ENCODE peak calls at places on chromosomes 13 and 19, in five cellular contexts. D is SK-N-SH; N is CD8-positive, alpha-beta T cell; G is kidney; B is LNCaP clone FGC. H is an unnamed sample.

GRCh38 chr13:23339225-23339624 is 94.3 kb downstream of the SACS start:
- DNase-seq in B (no peak), N (no peak), G (no peak), D (no peak), H (no peak)

GRCh38 chr19:9970481-9970880 is 34.2 kb upstream of the OLFM2 start:
- DNase-seq in D (no peak), N (no peak), B (no peak), G (no peak), H (no peak)

GRCh38 chr13:32650705-32651311 is 64.6 kb downstream of the PDS5B start:
- DNase-seq in B (no peak), D (peak; percentile 38), N (peak; percentile 50), G (no peak), H (peak; percentile 65)

GRCh38 chr19:43618921-43619261 is 538 bp downstream of the ZNF428 start:
- DNase-seq in D (peak; percentile 82), G (no peak), B (no peak), N (peak; percentile 32), H (peak; percentile 78)

GRCh38 chr19:10871711-10872550 is 578 bp downstream of the CARM1 start:
- DNase-seq in D (peak; percentile 74), G (peak; percentile 91), B (no peak), N (peak; percentile 41), H (no peak)

GRCh38 chr19:42028304-42029216 is 34.5 kb upstream of the ATP1A3 start:
- DNase-seq in N (peak; percentile 18), B (no peak), D (peak; percentile 65), G (no peak), H (peak; percentile 14)

GRCh38 chr13:103965506-103966243 is 899.5 kb upstream of the SLC10A2 start:
- DNase-seq in B (peak; percentile 80), D (peak; percentile 7), N (no peak), G (no peak), H (no peak)

GRCh38 chr13:110340812-110341444 is 33.8 kb downstream of the COL4A2 start:
- DNase-seq in G (peak; percentile 95), B (no peak), N (peak; percentile 38), D (no peak), H (no peak)

GRCh38 chr13:75153834-75154233 is 328.1 kb downstream of the TBC1D4 start:
- DNase-seq in G (no peak), D (no peak), N (no peak), B (no peak), H (no peak)

GRCh38 chr19:43465468-43466120 is at the start of gene LYPD3:
- DNase-seq in G (peak; percentile 85), B (no peak), D (no peak), N (peak; percentile 34), H (no peak)

GRCh38 chr13:113413178-113413897 is 40.0 kb downstream of the ADPRHL1 start:
- DNase-seq in B (no peak), D (no peak), G (peak; percentile 76), N (no peak), H (no peak)

GRCh38 chr19:2385053-2385721 is 25.1 kb downstream of the TMPRSS9 start:
- DNase-seq in N (no peak), B (peak; percentile 59), D (peak; percentile 95), G (peak; percentile 77), H (no peak)

GRCh38 chr13:20136781-20137703 is 23.8 kb downstream of the GJA3 start:
- DNase-seq in G (no peak), D (peak; percentile 75), B (no peak), N (peak; percentile 44), H (no peak)

GRCh38 chr19:17860331-17860992 is 752 bp downstream of the RPL18A start:
- DNase-seq in B (no peak), N (no peak), D (no peak), G (no peak), H (no peak)

GRCh38 chr13:31947105-31947504 is 84.5 kb upstream of the FRY start:
- DNase-seq in G (no peak), N (no peak), D (no peak), B (no peak), H (no peak)

GRCh38 chr13:22801402-22802003 is 379.3 kb upstream of the SGCG start:
- DNase-seq in N (no peak), B (no peak), D (no peak), G (no peak), H (no peak)

GRCh38 chr13:91014696-91015095 is 332.8 kb upstream of the MIR17HG start:
- DNase-seq in B (no peak), N (no peak), G (no peak), D (no peak), H (no peak)

GRCh38 chr19:35352177-35352447 is 4.4 kb downstream of the FFAR1 start:
- DNase-seq in D (no peak), G (peak; percentile 64), B (no peak), N (no peak), H (no peak)

GRCh38 chr13:101708115-101708514 is 255.6 kb downstream of the ITGBL1 start:
- DNase-seq in G (no peak), N (no peak), B (no peak), D (no peak), H (no peak)

GRCh38 chr13:77459616-77460015 is 75.9 kb upstream of the SCEL start:
- DNase-seq in G (no peak), B (no peak), D (no peak), N (no peak), H (no peak)

GRCh38 chr13:65889368-65889767 is 1340.8 kb downstream of the PCDH9 start:
- DNase-seq in G (no peak), D (no peak), B (no peak), N (no peak), H (no peak)

GRCh38 chr13:35770756-35771291 is 294.3 kb upstream of the MAB21L1 start:
- DNase-seq in D (no peak), N (no peak), G (no peak), B (no peak), H (no peak)

GRCh38 chr19:12801466-12802266 is at the start of the genes PRDX2 and THSD8:
- DNase-seq in B (peak; percentile 40), G (peak; percentile 92), N (peak; percentile 74), D (peak; percentile 94), H (no peak)

GRCh38 chr19:53879145-53880037 is 2.6 kb upstream of the PRKCG start:
- DNase-seq in B (no peak), N (peak; percentile 80), G (peak; percentile 97), D (peak; percentile 98), H (peak; percentile 75)

DNA sequence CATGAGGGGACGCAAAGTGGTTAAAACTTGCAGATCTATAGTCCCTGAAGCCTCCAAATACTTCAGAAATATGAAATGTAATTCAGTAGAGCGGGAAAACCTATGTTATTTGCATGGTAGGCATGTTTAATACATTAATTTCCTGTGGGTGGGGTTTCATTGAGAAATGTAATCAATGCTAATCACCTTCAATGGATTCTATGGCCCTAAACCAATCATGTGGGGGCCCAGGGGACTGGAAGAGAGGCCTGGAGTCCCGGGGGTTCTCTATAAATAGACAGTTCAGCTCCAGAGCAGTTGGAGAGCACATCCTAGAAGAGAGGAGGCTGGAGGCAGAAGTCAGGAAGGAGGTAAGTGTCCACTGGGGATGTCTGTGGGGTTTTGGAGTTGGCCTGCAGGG is at the start of gene ZSCAN5C:
- DNase-seq in N (no peak), G (no peak), B (no peak), D (no peak), H (no peak)
- H3K4me3 ChIP-seq in N (no peak within 1 kb of the TSS), G (no peak within 1 kb of the TSS), B (no peak within 1 kb of the TSS), D (no peak within 1 kb of the TSS), H (no peak within 1 kb of the TSS)

GRCh38 chr19:1363599-1363998 is 20.1 kb upstream of the NDUFS7 start:
- DNase-seq in D (no peak), N (peak; percentile 40), G (no peak), B (no peak), H (no peak)

GRCh38 chr19:1365964-1366695 is 17.6 kb upstream of the NDUFS7 start:
- DNase-seq in D (no peak), G (no peak), B (no peak), N (no peak), H (no peak)

GRCh38 chr19:1365306-1365963 is 18.3 kb upstream of the NDUFS7 start:
- DNase-seq in N (no peak), B (no peak), G (no peak), D (no peak), H (no peak)

GRCh38 chr19:1362385-1363257 is 21.1 kb upstream of the NDUFS7 start:
- DNase-seq in D (no peak), N (no peak), G (no peak), B (no peak), H (no peak)

DNA sequence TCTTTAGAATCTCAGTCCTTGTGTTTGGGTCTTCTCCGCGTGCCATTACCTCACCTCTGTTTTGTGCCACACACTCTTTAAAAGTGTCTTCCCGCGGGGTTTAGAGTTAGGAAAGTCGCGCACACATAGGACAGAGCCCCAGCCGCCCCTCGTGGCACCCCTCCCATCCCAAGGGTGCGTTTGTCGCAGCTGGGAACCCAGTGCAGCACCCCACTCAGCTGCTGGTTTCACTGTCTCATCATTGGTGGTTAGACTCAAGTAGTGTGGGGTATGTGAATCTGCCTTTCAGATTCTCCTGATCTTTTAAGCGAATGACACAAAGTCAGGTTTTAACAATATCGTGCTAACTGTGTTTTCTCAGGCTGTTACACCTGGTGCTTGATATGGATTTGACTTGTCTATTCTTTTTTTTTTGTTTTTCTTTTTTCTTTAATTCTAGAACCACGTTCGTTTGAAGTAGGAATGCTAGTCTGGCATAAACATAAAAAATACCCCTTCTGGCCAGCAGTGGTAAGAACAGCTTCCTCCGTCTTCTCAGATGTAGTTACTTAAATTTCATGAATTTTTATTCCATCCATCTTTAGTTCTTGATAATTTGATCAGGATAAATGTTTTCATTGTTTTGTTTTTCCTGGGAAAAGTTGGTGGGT is 19.5 kb upstream of the NDUFS7 start:
- DNase-seq in N (peak; percentile 45), B (no peak), G (no peak), D (no peak), H (peak; percentile 32)
- H3K4me3 ChIP-seq in N (peak overlapping the region; percentile 30), B (no peak overlapping the region), G (no peak overlapping the region), D (no peak overlapping the region), H (no peak overlapping the region)

GRCh38 chr19:45217193-45217956 is 27.8 kb downstream of the EXOC3L2 start:
- DNase-seq in N (no peak), B (no peak), G (peak; percentile 69), D (peak; percentile 70), H (no peak)
- H3K4me3 ChIP-seq in N (no peak overlapping the region), B (no peak overlapping the region), G (no peak overlapping the region), D (peak overlapping the region; percentile 7), H (no peak overlapping the region)

GRCh38 chr19:55369651-55370304 is 485 bp downstream of the IL11 start:
- DNase-seq in G (peak; percentile 82), D (peak; percentile 96), B (no peak), N (peak; percentile 46), H (no peak)
- H3K4me3 ChIP-seq in G (no peak overlapping the region), D (peak overlapping the region; percentile 57), B (no peak overlapping the region), N (no peak overlapping the region), H (no peak overlapping the region)

GRCh38 chr19:49331616-49332055 is 3.6 kb upstream of the CD37 start:
- DNase-seq in G (no peak), D (peak; percentile 63), N (peak; percentile 49), B (peak; percentile 14), H (peak; percentile 86)
- H3K4me3 ChIP-seq in G (no peak overlapping the region), D (no peak overlapping the region), N (no peak overlapping the region), B (no peak overlapping the region), H (no peak overlapping the region)

DNA sequence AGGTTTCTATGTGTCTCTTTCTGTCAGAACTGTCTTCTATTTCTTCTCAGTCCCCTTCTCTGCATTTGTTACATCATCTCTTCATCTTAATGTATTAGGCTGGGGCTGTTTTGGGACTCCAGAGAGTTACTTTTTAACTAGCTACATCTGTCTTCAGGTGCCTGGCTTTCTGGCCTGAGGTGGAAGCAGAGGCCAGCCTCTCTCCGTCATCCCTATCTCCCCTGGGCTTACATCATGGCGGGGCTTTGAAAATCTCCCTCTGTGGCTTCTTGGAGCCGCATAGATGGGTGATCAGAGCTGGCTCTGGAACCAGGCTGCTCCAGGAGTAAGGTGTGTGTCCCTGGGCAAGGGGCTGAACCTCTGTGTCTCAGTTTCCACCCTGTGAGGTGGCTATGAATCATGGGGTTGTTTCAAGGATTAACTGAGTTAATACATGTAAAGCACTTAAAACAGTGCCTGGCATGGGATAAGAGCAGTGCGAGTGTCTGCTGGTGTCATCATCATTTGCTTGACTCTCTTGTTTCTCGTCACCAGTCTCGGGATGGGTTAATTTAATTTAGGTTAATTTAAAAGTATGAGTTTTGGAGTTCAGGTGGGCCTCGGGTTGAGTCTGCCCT is 2.0 kb downstream of the EPN1 start:
- DNase-seq in N (no peak), B (no peak), G (peak; percentile 25), D (no peak), H (no peak)
- H3K4me3 ChIP-seq in N (no peak overlapping the region), B (peak overlapping the region; percentile 77), G (peak overlapping the region; percentile 97), D (peak overlapping the region; percentile 96), H (no peak overlapping the region)